ENCODE peak calls at places on chromosomes 12 and 14, in nine cellular contexts. H is IMR-90, Z is GM10248, P is endothelial cell of umbilical vein, N is brain microvascular endothelial cell, T is PC-9, J is endothelial cell, I is DND-41, L is pancreas. F is an unnamed sample.

GRCh38 chr14:28494196-28494595 is 272.4 kb upstream of the FOXG1 start:
- DNase-seq in P (no peak), J (no peak), T (peak), L (no peak), Z (no peak), H (no peak), I (no peak), N (no peak), F (no peak)

GRCh38 chr12:122062832-122063690 is 15.5 kb upstream of the MLXIP start:
- DNase-seq in L (no peak), H (peak), I (no peak), N (peak), J (peak), T (peak), P (peak), Z (no peak), F (no peak)

GRCh38 chr12:22101749-22102243 is 55.8 kb downstream of the CMAS start:
- DNase-seq in T (no peak), L (no peak), P (peak), J (no peak), N (peak), Z (no peak), H (peak), I (peak), F (no peak)

GRCh38 chr12:30827406-30828055 is 72.8 kb upstream of the CAPRIN2 start:
- DNase-seq in N (no peak), I (no peak), L (no peak), Z (no peak), T (no peak), H (no peak), P (no peak), J (no peak), F (no peak)

GRCh38 chr14:56217380-56218045 is 99.3 kb downstream of the PELI2 start:
- DNase-seq in J (no peak), L (no peak), N (no peak), Z (no peak), T (no peak), I (no peak), P (no peak), H (no peak), F (no peak)

GRCh38 chr14:57291692-57292647 is 23.2 kb downstream of the AP5M1 start:
- DNase-seq in I (no peak), N (no peak), L (no peak), Z (no peak), H (no peak), P (no peak), T (no peak), J (no peak), F (no peak)

GRCh38 chr12:24997970-24998582 is 49.2 kb upstream of the BCAT1 start:
- DNase-seq in J (no peak), P (peak), Z (peak), L (no peak), N (peak), T (no peak), I (no peak), H (peak), F (no peak)

GRCh38 chr14:66046035-66046434 is 440.1 kb upstream of the CCDC196 start:
- DNase-seq in T (no peak), H (no peak), P (no peak), N (no peak), I (no peak), J (no peak), Z (no peak), L (no peak), F (no peak)

GRCh38 chr12:4899361-4899760 is 10.3 kb upstream of the KCNA1 start:
- DNase-seq in T (no peak), H (no peak), N (no peak), I (no peak), L (no peak), Z (peak), J (no peak), P (no peak), F (no peak)

GRCh38 chr12:121089031-121089812 is 43.5 kb upstream of the P2RX7 start:
- DNase-seq in N (no peak), Z (no peak), P (no peak), L (no peak), J (no peak), H (no peak), T (no peak), I (no peak), F (no peak)

GRCh38 chr14:25953532-25954144 is 644.2 kb downstream of the NOVA1 start:
- DNase-seq in J (no peak), I (no peak), T (no peak), Z (no peak), L (no peak), N (peak), H (no peak), P (peak), F (no peak)

GRCh38 chr14:59116984-59117415 is 71.5 kb upstream of the DAAM1 start:
- DNase-seq in J (no peak), H (peak), N (no peak), P (no peak), I (no peak), L (no peak), Z (no peak), T (no peak), F (no peak)

GRCh38 chr14:61386173-61386772 is 64.9 kb downstream of the PRKCH start:
- DNase-seq in Z (no peak), I (no peak), N (no peak), L (no peak), H (no peak), J (no peak), T (no peak), P (no peak), F (no peak)

GRCh38 chr12:15276088-15276698 is 46.1 kb upstream of the PTPRO start:
- DNase-seq in Z (peak), H (peak), N (peak), L (no peak), T (peak), P (peak), I (no peak), J (peak), F (no peak)

GRCh38 chr14:49935526-49935925 is 42.6 kb downstream of the ARF6 start:
- DNase-seq in H (no peak), P (no peak), L (no peak), N (no peak), T (no peak), J (no peak), Z (no peak), I (no peak), F (no peak)

GRCh38 chr12:75738486-75738885 is 227.1 kb upstream of the KRR1 start:
- DNase-seq in N (no peak), Z (peak), H (peak), I (no peak), L (no peak), J (no peak), P (no peak), T (no peak), F (no peak)

GRCh38 chr12:90085491-90086274 is 377.0 kb upstream of the ATP2B1 start:
- DNase-seq in L (no peak), N (no peak), J (no peak), H (peak), I (no peak), P (no peak), T (no peak), Z (no peak), F (no peak)

GRCh38 chr12:49609875-49610154 is 4.4 kb upstream of the FAM186B start:
- DNase-seq in N (no peak), I (no peak), T (no peak), J (no peak), L (no peak), Z (no peak), P (no peak), H (peak), F (no peak)
- TF ChIP-seq CTCF in N (peak), I (no peak), T (no peak), J (no peak), L (no peak), Z (no peak), P (no peak), H (peak), F (peak)

DNA sequence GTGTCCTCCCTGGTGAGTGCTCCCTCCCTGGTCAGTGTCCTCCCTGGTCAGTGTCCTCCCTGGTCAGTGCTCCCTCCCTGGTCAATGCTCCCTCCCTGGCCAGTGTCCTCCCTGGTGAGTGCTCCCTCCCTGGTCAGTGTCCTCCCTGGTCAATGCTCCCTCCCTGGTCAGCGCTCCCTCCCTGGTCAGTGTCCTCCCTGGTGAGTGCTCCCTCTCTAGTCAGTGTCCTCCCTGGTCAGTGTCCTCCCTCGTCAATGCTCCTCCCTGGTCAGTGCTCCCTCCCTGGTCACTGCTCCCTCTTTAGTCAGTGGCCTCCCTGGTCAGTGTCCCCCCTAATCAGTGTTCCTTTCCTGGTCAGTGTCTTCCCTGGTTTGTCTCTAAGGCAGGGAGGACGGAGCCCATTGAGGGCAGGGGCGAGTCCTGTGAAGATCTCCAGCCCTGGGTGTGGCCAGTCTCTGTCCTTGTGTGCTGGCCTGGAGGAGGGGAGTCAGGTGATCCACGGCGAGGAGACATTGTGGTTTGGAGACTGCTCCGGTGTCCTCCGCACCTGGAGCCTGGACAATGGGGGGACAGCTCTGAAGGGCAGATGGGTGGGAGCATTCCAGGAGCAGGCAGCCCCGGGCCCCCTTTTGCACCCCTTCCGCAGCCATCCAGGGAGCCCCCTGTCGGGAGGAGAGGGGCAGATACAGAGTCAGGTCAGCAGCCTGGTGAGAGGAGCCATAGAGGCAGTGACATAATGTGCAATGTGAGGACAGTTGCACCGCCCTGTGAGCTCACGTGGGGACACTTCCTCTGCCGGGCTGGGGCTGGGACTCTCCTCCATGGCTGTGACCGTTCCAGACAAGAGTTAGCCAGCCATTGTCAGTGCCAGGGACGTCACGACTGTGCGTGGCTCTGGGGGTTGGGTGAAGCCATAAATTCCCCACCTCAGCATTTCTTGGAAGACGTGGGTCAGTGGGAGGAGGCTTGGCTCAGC is 93.4 kb downstream of the ADGRD1 start:
- DNase-seq in T (no peak), I (no peak), N (no peak), J (no peak), H (no peak), Z (peak), L (peak), P (no peak), F (no peak)
- TF ChIP-seq CTCF in T (no peak), I (no peak), N (no peak), J (no peak), H (no peak), Z (no peak), L (no peak), P (no peak), F (no peak)

GRCh38 chr14:93347850-93348249 is 868 bp downstream of the COX8C start:
- DNase-seq in J (no peak), H (no peak), N (no peak), P (no peak), L (no peak), I (peak), T (no peak), Z (no peak), F (no peak)

GRCh38 chr14:93343797-93344196 is 3.2 kb upstream of the COX8C start:
- DNase-seq in L (no peak), H (no peak), T (no peak), N (no peak), J (no peak), P (no peak), I (no peak), Z (no peak), F (no peak)

GRCh38 chr14:93343266-93343665 is 3.7 kb upstream of the COX8C start:
- DNase-seq in L (no peak), T (no peak), Z (no peak), P (no peak), H (no peak), N (no peak), I (no peak), J (no peak), F (no peak)

GRCh38 chr14:93348292-93348691 is 1.3 kb downstream of the COX8C start:
- DNase-seq in L (no peak), N (no peak), P (no peak), T (no peak), Z (no peak), I (no peak), J (no peak), H (no peak), F (no peak)

DNA sequence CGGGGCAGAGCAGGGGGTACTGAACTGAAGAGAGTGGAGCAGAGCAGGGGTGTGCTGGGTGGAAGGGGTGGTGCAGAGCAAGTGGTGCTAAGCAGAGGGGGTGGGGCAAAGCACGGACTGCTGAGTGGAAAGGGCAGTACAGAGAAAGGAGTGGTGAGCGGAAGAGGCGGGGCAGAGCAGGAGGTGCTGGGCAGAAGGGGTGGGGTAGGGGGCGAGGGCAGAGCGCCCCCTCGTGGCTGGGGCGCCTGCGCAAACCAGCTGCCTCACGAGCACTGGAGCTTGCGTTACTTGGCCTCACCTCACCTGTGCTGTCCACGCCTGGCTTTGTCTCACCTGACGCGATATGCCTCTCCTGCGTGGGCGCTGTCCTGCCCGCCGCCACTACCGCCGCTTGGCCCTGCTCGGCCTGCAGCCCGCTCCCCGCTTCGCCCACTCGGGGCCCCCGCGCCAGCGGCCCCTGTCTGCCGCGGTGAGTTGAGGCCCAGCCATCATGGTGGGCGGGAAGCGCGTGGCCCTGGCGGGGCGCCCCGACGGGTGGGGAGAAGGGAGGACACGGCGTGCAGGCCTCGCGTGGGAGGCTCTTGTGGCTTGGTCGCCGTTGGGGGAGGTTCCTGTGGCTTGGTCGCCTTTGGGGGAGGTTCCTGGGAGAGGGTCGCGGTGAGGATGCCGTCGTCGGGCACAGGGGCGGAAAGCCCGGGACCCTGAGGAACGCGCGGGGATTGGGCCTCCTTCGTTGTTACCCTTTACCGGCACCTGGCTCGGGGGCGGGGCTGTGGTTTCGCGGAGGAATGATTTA is at the start of gene COX8C:
- DNase-seq in L (peak), I (no peak), P (no peak), N (no peak), H (no peak), Z (no peak), J (no peak), T (no peak), F (no peak)
- TF ChIP-seq CTCF in L (no peak), I (no peak), P (no peak), N (no peak), H (no peak), Z (no peak), J (no peak), T (peak), F (no peak)

DNA sequence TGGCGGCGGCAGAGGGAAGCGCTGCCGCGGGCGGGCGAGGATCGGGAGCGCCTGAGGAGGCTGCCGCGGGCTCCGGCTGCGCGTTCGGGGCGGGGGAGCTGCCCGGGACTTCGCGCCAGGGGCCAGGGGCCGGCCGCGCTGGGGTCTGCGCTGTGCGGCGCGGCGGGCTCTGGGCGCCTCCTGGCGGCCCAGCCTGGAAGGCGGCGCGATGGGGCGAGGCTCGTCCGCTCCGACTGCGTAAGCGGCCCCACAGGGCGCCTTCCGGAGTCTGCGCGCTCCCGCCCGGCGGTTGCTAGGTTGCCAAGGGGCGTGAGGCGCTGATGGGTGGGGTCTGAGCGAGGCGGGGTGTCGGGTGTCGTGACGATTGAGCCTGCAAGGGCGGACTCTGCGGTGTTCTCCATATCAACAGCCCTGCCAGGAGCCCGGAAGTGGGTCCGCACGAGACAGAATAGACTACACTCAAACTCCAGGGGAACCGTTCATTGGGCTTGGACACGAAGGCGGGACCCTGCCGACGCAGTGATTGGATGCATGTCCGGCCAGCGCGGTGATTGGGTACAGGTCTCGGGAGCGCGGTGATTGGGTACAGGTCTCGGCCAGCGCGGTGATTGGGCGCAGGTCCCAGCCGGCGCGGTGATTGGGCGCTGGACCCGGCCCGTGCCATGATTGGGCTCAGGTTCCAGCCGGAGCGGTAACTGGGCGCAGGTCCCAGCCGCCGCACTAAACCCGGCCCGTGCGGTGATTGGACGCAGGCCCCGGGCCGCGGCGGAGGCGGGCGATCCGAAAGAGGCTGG is at the start of gene TEDC1:
- DNase-seq in I (peak), T (peak), L (peak), Z (peak), N (peak), P (peak), H (peak), J (peak), F (peak)
- TF ChIP-seq CTCF in I (peak), T (peak), L (peak), Z (peak), N (peak), P (peak), H (peak), J (peak), F (peak)

DNA sequence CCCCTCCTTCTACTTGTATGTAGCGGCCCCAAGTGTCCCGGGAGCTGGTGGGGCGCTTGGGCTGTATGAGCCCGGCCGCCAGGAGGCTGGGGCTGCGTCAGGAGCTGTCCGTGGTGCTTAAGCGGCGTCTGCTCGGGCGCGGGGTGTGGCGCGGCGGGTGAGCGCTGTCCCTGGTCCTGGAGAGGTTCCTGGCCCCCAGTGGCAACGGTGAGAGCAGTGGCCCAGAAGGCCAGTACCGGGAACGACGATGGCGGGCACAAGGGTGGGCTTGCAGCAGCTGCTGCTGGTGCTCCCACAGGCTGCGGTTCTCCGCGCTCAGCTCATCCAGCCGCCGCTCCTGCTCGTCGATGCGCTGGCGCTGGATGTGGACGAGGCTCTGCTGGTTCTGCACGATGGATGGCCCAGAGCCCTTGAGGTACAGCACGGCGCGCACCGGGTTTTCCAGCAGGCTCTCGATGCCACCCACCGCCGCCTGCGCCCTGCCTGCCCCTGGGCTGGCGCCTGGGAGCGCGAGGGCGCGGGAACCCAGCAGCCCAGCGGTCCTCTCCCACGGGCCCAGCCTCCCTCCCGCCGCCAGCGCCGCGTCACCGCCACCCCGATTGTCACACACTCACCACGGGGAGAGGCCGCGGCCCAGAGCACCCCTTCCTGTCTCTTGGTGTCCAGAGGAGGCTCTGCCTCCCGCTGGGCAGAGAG is 41.9 kb upstream of the FKBP4 start:
- DNase-seq in P (peak), J (peak), H (peak), Z (peak), T (peak), N (peak), L (peak), I (peak), F (peak)
- TF ChIP-seq CTCF in P (no peak), J (no peak), H (peak), Z (no peak), T (no peak), N (peak), L (no peak), I (peak), F (peak)

GRCh38 chr14:104040539-104040938 is 45.0 kb upstream of the ASPG start:
- DNase-seq in H (no peak), T (no peak), L (no peak), Z (no peak), N (no peak), J (no peak), I (no peak), P (no peak), F (no peak)
- TF ChIP-seq CTCF in H (no peak), T (no peak), L (no peak), Z (no peak), N (no peak), J (no peak), I (no peak), P (no peak), F (no peak)

GRCh38 chr12:113102811-113103210 is 32.8 kb downstream of the RASAL1 start:
- DNase-seq in J (no peak), H (no peak), P (no peak), T (no peak), Z (no peak), N (no peak), I (no peak), L (no peak), F (no peak)

GRCh38 chr12:113105606-113106271 is 29.8 kb downstream of the RASAL1 start:
- DNase-seq in T (no peak), N (no peak), I (no peak), J (no peak), P (no peak), Z (no peak), H (no peak), L (no peak), F (no peak)

GRCh38 chr12:113101751-113102150 is 33.8 kb downstream of the RASAL1 start:
- DNase-seq in I (no peak), N (no peak), P (no peak), L (no peak), H (no peak), Z (no peak), T (no peak), J (no peak), F (no peak)

GRCh38 chr12:113104953-113105510 is 30.5 kb downstream of the RASAL1 start:
- DNase-seq in J (no peak), T (no peak), H (no peak), I (no peak), N (no peak), L (no peak), P (no peak), Z (no peak), F (no peak)

GRCh38 chr12:113103756-113104450 is 31.7 kb downstream of the RASAL1 start:
- DNase-seq in J (no peak), H (no peak), N (no peak), T (no peak), I (no peak), P (no peak), Z (no peak), L (peak), F (no peak)
- TF ChIP-seq CTCF in J (no peak), H (no peak), N (no peak), T (no peak), I (no peak), P (no peak), Z (no peak), L (no peak), F (no peak)

GRCh38 chr12:126700115-126700514 is 1566.9 kb upstream of the TMEM132C start:
- DNase-seq in I (no peak), L (no peak), P (no peak), H (no peak), Z (no peak), T (no peak), N (no peak), J (no peak), F (no peak)

GRCh38 chr12:126708492-126708896 is 1558.5 kb upstream of the TMEM132C start:
- DNase-seq in Z (no peak), H (no peak), L (no peak), I (no peak), N (no peak), P (no peak), T (peak), J (no peak), F (no peak)

GRCh38 chr12:126706300-126706699 is 1560.7 kb upstream of the TMEM132C start:
- DNase-seq in J (no peak), L (no peak), H (no peak), T (no peak), P (no peak), Z (no peak), N (no peak), I (no peak), F (no peak)

GRCh38 chr12:126704609-126705008 is 1562.4 kb upstream of the TMEM132C start:
- DNase-seq in H (no peak), I (no peak), L (no peak), P (no peak), N (no peak), Z (no peak), T (no peak), J (no peak), F (no peak)
- TF ChIP-seq CTCF in H (no peak), I (peak), L (no peak), P (no peak), N (no peak), Z (no peak), T (peak), J (peak), F (no peak)